ENCODE peak calls at places on chromosomes 12 and 14, in five cellular contexts. One of them, this sample, is unnamed. For H3K4me1, the result is how much of the 10 kb centered on the place peaks cover.

GRCh38 chr14:31993521-31993941 is 83.6 kb upstream of the ARHGAP5 start:
- DNase-seq in adipocyte: no peak
- DNase-seq in cardiac muscle cell: peak
- DNase-seq in lung: no peak
- DNase-seq in CD4-positive, CD25-positive, alpha-beta regulatory T cell: no peak
- DNase-seq in this sample: no peak

GRCh38 chr14:35068238-35069012 is 22.4 kb downstream of the FAM177A1 start:
- DNase-seq in adipocyte: no peak
- DNase-seq in cardiac muscle cell: no peak
- DNase-seq in lung: no peak
- DNase-seq in CD4-positive, CD25-positive, alpha-beta regulatory T cell: no peak
- DNase-seq in this sample: no peak

GRCh38 chr14:91870001-91870400 is 2.7 kb upstream of the TC2N start:
- DNase-seq in adipocyte: no peak
- DNase-seq in cardiac muscle cell: no peak
- DNase-seq in lung: no peak
- DNase-seq in CD4-positive, CD25-positive, alpha-beta regulatory T cell: peak
- DNase-seq in this sample: no peak

GRCh38 chr12:77914089-77914488 is 83.4 kb downstream of the NAV3 start:
- DNase-seq in adipocyte: no peak
- DNase-seq in cardiac muscle cell: no peak
- DNase-seq in lung: no peak
- DNase-seq in CD4-positive, CD25-positive, alpha-beta regulatory T cell: no peak
- DNase-seq in this sample: no peak

GRCh38 chr12:4002601-4003000 is 129.4 kb upstream of the PARP11 start:
- DNase-seq in adipocyte: no peak
- DNase-seq in cardiac muscle cell: no peak
- DNase-seq in lung: no peak
- DNase-seq in CD4-positive, CD25-positive, alpha-beta regulatory T cell: no peak
- DNase-seq in this sample: no peak

GRCh38 chr14:50944647-50945413 is 547 bp upstream of the PYGL start:
- DNase-seq in adipocyte: peak
- DNase-seq in cardiac muscle cell: no peak
- DNase-seq in lung: peak
- DNase-seq in CD4-positive, CD25-positive, alpha-beta regulatory T cell: no peak
- DNase-seq in this sample: peak

GRCh38 chr12:3777206-3777809 is 24.4 kb upstream of the CRACR2A start:
- DNase-seq in adipocyte: peak
- DNase-seq in cardiac muscle cell: peak
- DNase-seq in lung: no peak
- DNase-seq in CD4-positive, CD25-positive, alpha-beta regulatory T cell: peak
- DNase-seq in this sample: peak

GRCh38 chr12:5442251-5443006 is 10.5 kb downstream of the NTF3 start:
- DNase-seq in adipocyte: peak
- DNase-seq in cardiac muscle cell: peak
- DNase-seq in lung: no peak
- DNase-seq in CD4-positive, CD25-positive, alpha-beta regulatory T cell: peak
- DNase-seq in this sample: no peak

GRCh38 chr12:104576178-104576778 is 119.5 kb downstream of the CHST11 start:
- DNase-seq in adipocyte: no peak
- DNase-seq in cardiac muscle cell: no peak
- DNase-seq in lung: no peak
- DNase-seq in CD4-positive, CD25-positive, alpha-beta regulatory T cell: no peak
- DNase-seq in this sample: no peak

GRCh38 chr12:132243596-132244289 is 85.6 kb downstream of the GALNT9 start:
- DNase-seq in adipocyte: no peak
- DNase-seq in cardiac muscle cell: peak
- DNase-seq in lung: no peak
- DNase-seq in CD4-positive, CD25-positive, alpha-beta regulatory T cell: no peak
- DNase-seq in this sample: no peak

GRCh38 chr14:70013269-70013873 is 134.2 kb downstream of the SMOC1 start:
- DNase-seq in adipocyte: no peak
- DNase-seq in cardiac muscle cell: peak
- DNase-seq in lung: no peak
- DNase-seq in CD4-positive, CD25-positive, alpha-beta regulatory T cell: peak
- DNase-seq in this sample: no peak

GRCh38 chr14:56300495-56300894 is 182.3 kb downstream of the PELI2 start:
- DNase-seq in adipocyte: peak
- DNase-seq in cardiac muscle cell: no peak
- DNase-seq in lung: no peak
- DNase-seq in CD4-positive, CD25-positive, alpha-beta regulatory T cell: no peak
- DNase-seq in this sample: no peak

GRCh38 chr12:53198470-53199110 is 8.5 kb downstream of the ITGB7 start:
- DNase-seq in adipocyte: no peak
- DNase-seq in cardiac muscle cell: no peak
- DNase-seq in lung: no peak
- DNase-seq in CD4-positive, CD25-positive, alpha-beta regulatory T cell: peak
- DNase-seq in this sample: no peak

GRCh38 chr14:70816525-70816924 is 7.2 kb upstream of the MAP3K9 start:
- DNase-seq in adipocyte: no peak
- DNase-seq in cardiac muscle cell: no peak
- DNase-seq in lung: no peak
- DNase-seq in CD4-positive, CD25-positive, alpha-beta regulatory T cell: no peak
- DNase-seq in this sample: peak

GRCh38 chr12:25771062-25771461 is 187.4 kb upstream of the RASSF8 start:
- DNase-seq in adipocyte: peak
- DNase-seq in cardiac muscle cell: no peak
- DNase-seq in lung: no peak
- DNase-seq in CD4-positive, CD25-positive, alpha-beta regulatory T cell: no peak
- DNase-seq in this sample: no peak

GRCh38 chr12:67366530-67367196 is 97.5 kb downstream of the CAND1 start:
- DNase-seq in adipocyte: peak
- DNase-seq in cardiac muscle cell: no peak
- DNase-seq in lung: no peak
- DNase-seq in CD4-positive, CD25-positive, alpha-beta regulatory T cell: no peak
- DNase-seq in this sample: no peak

GRCh38 chr12:132558861-132559623 is 51.3 kb downstream of the LRCOL1 start:
- DNase-seq in adipocyte: no peak
- DNase-seq in cardiac muscle cell: no peak
- DNase-seq in lung: no peak
- DNase-seq in CD4-positive, CD25-positive, alpha-beta regulatory T cell: peak
- DNase-seq in this sample: no peak

GRCh38 chr14:103633391-103633790 is 4.4 kb downstream of the KLC1 start:
- DNase-seq in adipocyte: no peak
- DNase-seq in cardiac muscle cell: no peak
- DNase-seq in lung: no peak
- DNase-seq in CD4-positive, CD25-positive, alpha-beta regulatory T cell: no peak
- DNase-seq in this sample: no peak

GRCh38 chr12:49923878-49924610 is 20.3 kb upstream of the FAIM2 start:
- DNase-seq in adipocyte: no peak
- DNase-seq in cardiac muscle cell: no peak
- DNase-seq in lung: no peak
- DNase-seq in CD4-positive, CD25-positive, alpha-beta regulatory T cell: no peak
- DNase-seq in this sample: no peak

GRCh38 chr12:76694369-76694768 is 69.5 kb upstream of the ZDHHC17 start:
- DNase-seq in adipocyte: no peak
- DNase-seq in cardiac muscle cell: no peak
- DNase-seq in lung: no peak
- DNase-seq in CD4-positive, CD25-positive, alpha-beta regulatory T cell: no peak
- DNase-seq in this sample: no peak

GRCh38 chr14:29111554-29111953 is 345.0 kb downstream of the FOXG1 start:
- DNase-seq in adipocyte: no peak
- DNase-seq in cardiac muscle cell: no peak
- DNase-seq in lung: no peak
- DNase-seq in CD4-positive, CD25-positive, alpha-beta regulatory T cell: no peak
- DNase-seq in this sample: no peak

GRCh38 chr12:101570022-101570421 is 24.7 kb upstream of the MYBPC1 start:
- DNase-seq in adipocyte: peak
- DNase-seq in cardiac muscle cell: no peak
- DNase-seq in lung: no peak
- DNase-seq in CD4-positive, CD25-positive, alpha-beta regulatory T cell: no peak
- DNase-seq in this sample: peak

GRCh38 chr12:76637807-76638206 is 78.2 kb upstream of the OSBPL8 start:
- DNase-seq in adipocyte: peak
- DNase-seq in cardiac muscle cell: no peak
- DNase-seq in lung: no peak
- DNase-seq in CD4-positive, CD25-positive, alpha-beta regulatory T cell: no peak
- DNase-seq in this sample: no peak

GRCh38 chr12:76720068-76720467 is 43.8 kb upstream of the ZDHHC17 start:
- DNase-seq in adipocyte: peak
- DNase-seq in cardiac muscle cell: peak
- DNase-seq in lung: no peak
- DNase-seq in CD4-positive, CD25-positive, alpha-beta regulatory T cell: no peak
- DNase-seq in this sample: no peak

GRCh38 chr12:103503546-103504480 is 8.0 kb upstream of the C12orf42 start:
- DNase-seq in adipocyte: no peak
- DNase-seq in cardiac muscle cell: peak
- DNase-seq in lung: no peak
- DNase-seq in CD4-positive, CD25-positive, alpha-beta regulatory T cell: peak
- DNase-seq in this sample: no peak

GRCh38 chr12:66725031-66725430 is 46.2 kb upstream of the GRIP1 start:
- DNase-seq in adipocyte: no peak
- DNase-seq in cardiac muscle cell: no peak
- DNase-seq in lung: no peak
- DNase-seq in CD4-positive, CD25-positive, alpha-beta regulatory T cell: no peak
- DNase-seq in this sample: no peak

GRCh38 chr12:47156167-47156736 is 76.5 kb upstream of the AMIGO2 start:
- DNase-seq in adipocyte: peak
- DNase-seq in cardiac muscle cell: no peak
- DNase-seq in lung: no peak
- DNase-seq in CD4-positive, CD25-positive, alpha-beta regulatory T cell: peak
- DNase-seq in this sample: no peak

GRCh38 chr12:6463211-6463610 is 7.3 kb downstream of the VAMP1 start:
- DNase-seq in adipocyte: no peak
- DNase-seq in cardiac muscle cell: no peak
- DNase-seq in lung: no peak
- DNase-seq in CD4-positive, CD25-positive, alpha-beta regulatory T cell: peak
- DNase-seq in this sample: no peak

GRCh38 chr12:6464531-6464930 is 5.9 kb downstream of the VAMP1 start:
- DNase-seq in adipocyte: no peak
- DNase-seq in cardiac muscle cell: no peak
- DNase-seq in lung: no peak
- DNase-seq in CD4-positive, CD25-positive, alpha-beta regulatory T cell: no peak
- DNase-seq in this sample: no peak

GRCh38 chr12:6466184-6466573 is 4.3 kb downstream of the VAMP1 start:
- DNase-seq in adipocyte: no peak
- DNase-seq in cardiac muscle cell: no peak
- DNase-seq in lung: no peak
- DNase-seq in CD4-positive, CD25-positive, alpha-beta regulatory T cell: no peak
- DNase-seq in this sample: no peak

GRCh38 chr12:6463858-6464257 is 6.6 kb downstream of the VAMP1 start:
- DNase-seq in adipocyte: no peak
- DNase-seq in cardiac muscle cell: no peak
- DNase-seq in lung: no peak
- DNase-seq in CD4-positive, CD25-positive, alpha-beta regulatory T cell: no peak
- DNase-seq in this sample: no peak

DNA sequence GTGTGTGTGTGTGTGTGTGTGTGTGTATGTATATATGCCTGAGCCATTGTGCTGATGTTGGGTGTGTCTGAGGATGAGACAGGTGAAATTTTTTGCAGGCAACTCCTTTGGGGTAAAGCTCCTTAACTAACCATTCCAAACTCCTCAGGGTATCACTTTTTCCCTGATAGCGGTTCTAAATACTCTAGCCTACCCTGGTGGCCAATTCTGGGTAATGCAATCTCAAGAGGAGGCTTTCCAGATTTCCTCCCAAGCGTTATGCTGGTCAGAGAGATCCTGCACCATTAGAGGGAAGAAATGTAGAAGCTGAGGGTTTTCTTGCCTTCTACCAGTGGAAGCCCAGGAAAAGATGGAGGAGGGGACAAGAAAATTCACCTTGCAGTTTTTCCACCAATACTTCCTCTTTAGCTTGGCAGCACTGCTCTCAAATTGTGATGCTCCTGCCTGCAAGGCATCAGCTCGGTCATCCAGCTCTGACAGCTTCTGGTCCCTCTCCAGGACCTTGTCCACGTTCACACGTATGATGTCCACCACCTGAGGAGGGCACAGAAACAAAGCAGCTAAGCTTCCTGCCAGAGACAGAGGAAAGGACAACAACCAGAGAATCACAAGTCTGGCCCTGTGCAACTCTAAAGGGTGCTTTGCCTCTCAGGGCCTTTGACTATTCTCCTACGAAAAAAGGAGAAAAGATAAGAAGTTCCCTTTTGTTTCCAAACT is 4.9 kb downstream of the VAMP1 start:
- DNase-seq in adipocyte: peak
- DNase-seq in cardiac muscle cell: peak
- DNase-seq in lung: peak
- DNase-seq in CD4-positive, CD25-positive, alpha-beta regulatory T cell: peak
- DNase-seq in this sample: peak
- H3K4me1 ChIP-seq in adipocyte: under half
- H3K4me1 ChIP-seq in cardiac muscle cell: under half
- H3K4me1 ChIP-seq in lung: under half
- H3K4me1 ChIP-seq in CD4-positive, CD25-positive, alpha-beta regulatory T cell: half or more
- H3K4me1 ChIP-seq in this sample: under half

DNA sequence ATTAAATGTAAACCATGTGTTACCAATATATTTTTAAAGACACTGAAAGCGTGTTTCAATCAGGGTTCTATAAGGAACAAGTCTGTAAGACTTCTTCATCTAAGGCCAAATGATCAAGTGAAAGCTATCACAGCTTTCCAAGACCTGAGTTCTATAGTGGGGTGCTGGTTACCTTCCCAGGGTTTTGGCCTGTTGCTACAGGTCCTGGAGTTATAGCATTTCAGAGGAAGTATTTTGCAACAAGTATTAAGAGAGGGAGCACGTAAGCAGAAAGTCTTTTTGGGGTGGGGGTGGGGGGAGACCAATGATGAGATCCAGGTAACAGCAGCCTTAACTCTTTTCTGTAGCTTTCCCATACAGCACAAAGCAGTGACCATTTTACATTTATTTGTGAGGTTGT is 43.8 kb downstream of the FOXN3 start:
- DNase-seq in adipocyte: no peak
- DNase-seq in cardiac muscle cell: no peak
- DNase-seq in lung: no peak
- DNase-seq in CD4-positive, CD25-positive, alpha-beta regulatory T cell: no peak
- DNase-seq in this sample: no peak
- H3K4me1 ChIP-seq in adipocyte: under half
- H3K4me1 ChIP-seq in cardiac muscle cell: under half
- H3K4me1 ChIP-seq in lung: under half
- H3K4me1 ChIP-seq in CD4-positive, CD25-positive, alpha-beta regulatory T cell: under half
- H3K4me1 ChIP-seq in this sample: under half

DNA sequence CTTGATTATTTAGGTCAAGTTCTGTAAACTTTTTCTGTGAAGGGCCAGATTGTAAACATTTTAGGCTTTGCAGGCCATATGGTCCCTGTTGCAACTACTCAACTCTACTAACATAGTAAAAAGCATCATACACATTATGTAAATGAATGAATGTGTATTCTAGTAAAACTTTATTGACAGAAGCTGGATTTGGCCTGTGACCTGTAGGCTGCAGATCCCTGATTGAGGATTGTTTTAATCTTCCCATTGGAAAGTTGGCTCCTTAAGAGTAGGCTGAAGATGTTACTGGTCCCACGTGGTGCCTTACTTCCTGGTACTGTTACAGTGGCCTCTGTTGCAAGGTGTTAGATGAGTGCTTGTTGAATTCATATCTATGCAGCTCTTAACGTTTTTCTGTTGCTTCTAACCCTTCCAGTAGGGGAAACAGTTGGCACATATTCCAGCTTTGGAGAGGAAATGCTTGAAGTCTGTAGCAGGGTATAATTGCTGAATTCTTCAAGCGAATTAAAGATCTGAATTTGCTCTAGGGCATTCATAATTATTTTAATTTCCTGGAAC is 133.6 kb upstream of the DNM1L start:
- DNase-seq in adipocyte: no peak
- DNase-seq in cardiac muscle cell: no peak
- DNase-seq in lung: no peak
- DNase-seq in CD4-positive, CD25-positive, alpha-beta regulatory T cell: no peak
- DNase-seq in this sample: no peak
- H3K4me1 ChIP-seq in adipocyte: half or more
- H3K4me1 ChIP-seq in cardiac muscle cell: under half
- H3K4me1 ChIP-seq in lung: under half
- H3K4me1 ChIP-seq in CD4-positive, CD25-positive, alpha-beta regulatory T cell: under half
- H3K4me1 ChIP-seq in this sample: under half

GRCh38 chr14:105274600-105274999 is 26.2 kb downstream of the BRF1 start:
- DNase-seq in adipocyte: no peak
- DNase-seq in cardiac muscle cell: no peak
- DNase-seq in lung: no peak
- DNase-seq in CD4-positive, CD25-positive, alpha-beta regulatory T cell: no peak
- DNase-seq in this sample: no peak
- H3K4me1 ChIP-seq in adipocyte: under half
- H3K4me1 ChIP-seq in cardiac muscle cell: under half
- H3K4me1 ChIP-seq in lung: under half
- H3K4me1 ChIP-seq in CD4-positive, CD25-positive, alpha-beta regulatory T cell: under half
- H3K4me1 ChIP-seq in this sample: under half